ENCODE peak calls at places on chromosomes 7 and 10, in five cellular contexts. E is thoracic aorta, T is upper lobe of right lung, N is adrenal gland, W is GM23338. K is an unnamed sample. For H3K27me3, the result is how much of the 10 kb centered on the place peaks cover.

GRCh38 chr10:132702601-132703304 is 83.2 kb downstream of the NKX6-2 start:
- DNase-seq in E (no peak), T (peak), N (no peak), W (no peak), K (no peak)

GRCh38 chr10:128711776-128712175 is 585.6 kb upstream of the MKI67 start:
- DNase-seq in E (no peak), T (no peak), N (no peak), W (no peak), K (peak)

GRCh38 chr10:53025172-53025651 is 252.6 kb upstream of the MBL2 start:
- DNase-seq in E (no peak), T (no peak), N (no peak), W (peak), K (peak)

GRCh38 chr7:108147031-108147563 is 16.9 kb upstream of the LAMB4 start:
- DNase-seq in E (no peak), T (no peak), N (peak), W (no peak), K (no peak)

GRCh38 chr10:111347386-111348005 is 270.7 kb downstream of the ADRA2A start:
- DNase-seq in E (no peak), T (no peak), N (no peak), W (peak), K (no peak)

GRCh38 chr7:149316606-149317005 is 54.6 kb downstream of the ZNF783 start:
- DNase-seq in E (no peak), T (no peak), N (no peak), W (no peak), K (peak)

GRCh38 chr10:95445223-95445836 is 115.8 kb downstream of the SORBS1 start:
- DNase-seq in E (peak), T (no peak), N (peak), W (no peak), K (peak)

GRCh38 chr10:13158401-13158800 is 3.0 kb upstream of the MCM10 start:
- DNase-seq in E (no peak), T (no peak), N (no peak), W (no peak), K (peak)

GRCh38 chr10:623039-623438 is 66.4 kb downstream of the DIP2C start:
- DNase-seq in E (no peak), T (no peak), N (no peak), W (no peak), K (no peak)

GRCh38 chr10:30974773-30975386 is 56.8 kb downstream of the ZNF438 start:
- DNase-seq in E (no peak), T (no peak), N (no peak), W (no peak), K (no peak)

GRCh38 chr10:21402606-21403083 is 122.8 kb downstream of the SKIDA1 start:
- DNase-seq in E (no peak), T (no peak), N (no peak), W (no peak), K (no peak)

GRCh38 chr10:28077889-28078288 is 79.0 kb upstream of the ODAD2 start:
- DNase-seq in E (no peak), T (no peak), N (no peak), W (no peak), K (peak)

GRCh38 chr10:102629661-102630614 is 14.3 kb upstream of the TRIM8 start:
- DNase-seq in E (no peak), T (peak), N (no peak), W (peak), K (peak)

GRCh38 chr7:22052221-22052639 is 106.5 kb upstream of the CDCA7L start:
- DNase-seq in E (no peak), T (no peak), N (no peak), W (peak), K (no peak)

GRCh38 chr10:76973515-76974289 is 663.9 kb downstream of the KCNMA1 start:
- DNase-seq in E (no peak), T (no peak), N (no peak), W (no peak), K (no peak)

GRCh38 chr7:157010588-157011332 is at the start of gene MNX1:
- DNase-seq in E (no peak), T (peak), N (peak), W (peak), K (peak)

DNA sequence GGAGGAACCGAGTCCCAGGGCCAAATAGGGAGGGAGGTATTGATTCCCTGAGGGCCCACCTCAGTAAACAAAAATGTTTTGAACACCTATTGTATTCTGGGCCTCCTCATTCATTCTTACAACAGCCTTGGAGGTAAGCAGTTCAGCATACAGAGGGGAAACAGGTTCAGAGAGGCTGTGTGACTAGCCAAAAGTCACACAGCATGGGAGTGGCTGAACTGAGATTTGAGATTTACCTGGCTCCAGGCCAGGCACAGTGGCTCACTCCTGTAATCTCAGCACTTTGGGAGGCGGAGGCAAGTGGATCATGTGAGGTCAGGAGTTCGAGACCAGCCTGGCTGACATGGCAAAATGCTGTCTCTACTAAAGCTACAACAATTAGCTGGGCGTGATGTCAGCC is 107.2 kb downstream of the TMEM130 start:
- DNase-seq in E (no peak), T (no peak), N (no peak), W (no peak), K (no peak)
- H3K27ac ChIP-seq in E (no peak), T (no peak), N (no peak), W (no peak), K (no peak)

DNA sequence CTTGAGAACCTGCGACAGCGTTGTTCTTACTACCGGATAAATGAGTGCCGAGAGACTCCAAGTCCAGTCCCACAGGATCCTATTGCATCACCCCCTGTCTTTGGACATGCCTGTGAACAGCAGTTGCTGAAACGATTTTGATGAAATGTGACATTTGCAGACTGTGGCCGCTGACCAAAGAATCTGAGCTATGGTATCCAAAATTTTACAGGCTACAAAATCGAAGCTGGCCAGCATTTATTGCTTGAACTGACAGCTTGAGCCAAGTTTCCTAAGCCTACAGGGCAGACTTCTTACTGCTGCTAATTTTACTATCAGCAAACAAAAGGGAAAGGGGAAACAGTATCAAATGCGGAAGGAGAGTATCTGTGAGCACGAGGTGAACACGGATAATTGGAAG is 12.1 kb upstream of the NPVF start:
- DNase-seq in E (no peak), T (no peak), N (no peak), W (no peak), K (peak)
- H3K27me3 ChIP-seq in E (under half), T (under half), N (under half), W (under half), K (under half)

GRCh38 chr7:99123571-99124033 is 20.3 kb downstream of the SMURF1 start:
- DNase-seq in E (no peak), T (no peak), N (no peak), W (no peak), K (peak)

GRCh38 chr7:99121496-99122021 is 22.3 kb downstream of the SMURF1 start:
- DNase-seq in E (no peak), T (no peak), N (no peak), W (no peak), K (peak)

GRCh38 chr7:99120503-99120902 is 23.4 kb downstream of the SMURF1 start:
- DNase-seq in E (no peak), T (no peak), N (no peak), W (no peak), K (no peak)

GRCh38 chr7:99122762-99123161 is 21.1 kb downstream of the SMURF1 start:
- DNase-seq in E (no peak), T (no peak), N (no peak), W (no peak), K (no peak)

DNA sequence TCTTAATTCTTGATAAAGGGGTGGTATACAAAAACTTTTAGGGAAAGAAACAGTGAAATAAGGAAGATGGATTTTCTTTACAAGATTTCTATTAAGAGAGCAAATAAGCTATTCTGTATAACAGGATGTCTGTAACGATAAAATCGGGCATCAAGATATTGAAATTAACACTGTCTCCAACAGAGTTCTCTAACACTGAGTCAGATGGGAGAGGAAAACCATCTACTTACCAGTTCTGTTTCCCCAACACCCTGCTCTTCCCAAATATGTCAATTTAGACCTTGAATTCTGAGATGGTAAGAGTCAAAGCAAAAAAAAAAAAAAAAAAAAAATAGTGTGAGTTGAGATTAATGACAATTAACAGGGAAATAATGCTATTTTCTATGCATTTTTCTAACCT is 23.0 kb downstream of the SMURF1 start:
- DNase-seq in E (no peak), T (no peak), N (no peak), W (no peak), K (no peak)
- H3K27ac ChIP-seq in E (peak), T (no peak), N (no peak), W (no peak), K (no peak)

GRCh38 chr7:25945608-25946007 is 206.4 kb upstream of the NFE2L3 start:
- DNase-seq in E (no peak), T (no peak), N (no peak), W (no peak), K (no peak)
- H3K27me3 ChIP-seq in E (under half), T (under half), N (under half), W (under half), K (under half)

DNA sequence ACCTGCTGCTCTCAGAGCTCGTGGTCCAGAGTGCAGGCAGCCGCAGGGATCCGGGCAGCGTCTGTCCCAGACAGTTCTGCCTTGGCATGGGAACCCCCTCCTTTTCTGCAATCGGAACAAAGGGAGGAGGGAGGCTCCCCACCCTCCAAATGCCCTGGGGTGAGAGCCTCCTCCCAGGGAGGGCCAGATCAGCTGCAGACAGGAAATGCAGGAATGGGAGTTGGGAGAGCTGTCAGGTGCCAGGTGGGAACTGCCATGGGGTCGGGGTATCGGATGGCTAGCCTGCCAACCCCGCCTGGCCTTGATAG is at the start of gene CALML5:
- DNase-seq in E (no peak), T (no peak), N (no peak), W (no peak), K (no peak)
- H3K27ac ChIP-seq in E (no peak), T (no peak), N (no peak), W (no peak), K (no peak)

DNA sequence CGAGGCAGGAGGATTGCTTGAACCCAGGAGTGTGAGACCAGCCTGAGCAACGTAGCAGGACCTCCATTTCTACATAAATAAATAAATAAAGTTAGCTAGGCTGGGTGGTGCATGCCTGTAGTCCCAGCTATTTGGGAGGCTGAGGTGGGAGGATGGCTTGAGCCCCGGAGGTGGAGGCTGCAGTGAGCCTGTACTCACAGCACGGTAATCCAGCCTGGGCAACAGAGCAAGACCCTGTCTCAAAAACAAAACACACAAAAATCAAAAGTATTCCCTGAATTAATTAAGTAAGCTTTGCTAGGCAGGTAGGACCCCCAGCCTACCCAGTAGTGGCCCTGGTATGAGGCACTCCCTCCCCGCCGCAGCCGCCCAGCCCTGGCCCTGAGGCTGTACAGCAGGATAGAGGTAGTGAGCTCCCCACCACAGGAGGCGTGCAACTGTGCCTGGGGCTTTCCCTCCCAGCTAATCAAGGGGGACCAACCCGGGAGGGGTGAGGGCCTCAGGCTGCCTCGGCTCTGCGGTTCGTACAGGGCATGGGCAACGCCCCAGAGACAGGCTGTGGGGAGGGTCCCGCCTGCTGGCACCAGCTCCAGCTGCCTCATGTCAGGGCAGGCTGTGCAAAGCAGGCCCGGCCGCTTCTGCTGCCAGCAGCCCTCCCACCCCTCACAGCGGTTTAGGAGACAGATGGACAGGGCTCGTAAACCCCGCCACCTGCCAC is 1.0 kb upstream of the CYP2W1 start:
- DNase-seq in E (no peak), T (peak), N (no peak), W (no peak), K (no peak)
- H3K27me3 ChIP-seq in E (under half), T (under half), N (under half), W (under half), K (under half)

DNA sequence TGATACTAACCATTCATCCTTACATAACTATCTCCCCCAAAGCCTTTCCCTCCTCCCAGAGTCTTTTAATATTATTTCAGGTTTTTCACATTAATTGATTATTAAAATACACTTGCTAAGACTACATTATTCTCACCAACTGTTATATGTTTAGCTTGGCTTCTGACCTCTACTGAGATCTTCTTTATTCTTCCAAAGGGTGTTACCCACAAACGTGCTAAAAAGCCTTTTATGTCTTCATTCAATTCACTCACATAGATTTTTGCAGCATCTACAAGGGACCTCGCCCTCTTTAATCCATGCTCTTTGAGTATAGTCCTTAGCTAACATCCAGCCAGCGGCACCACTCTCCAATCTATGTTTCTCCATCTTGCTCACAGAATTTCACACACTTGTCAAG is 115.9 kb downstream of the HIPK2 start:
- DNase-seq in E (no peak), T (no peak), N (no peak), W (no peak), K (no peak)
- H3K27ac ChIP-seq in E (no peak), T (no peak), N (no peak), W (no peak), K (no peak)

GRCh38 chr10:49240946-49241345 is 52.8 kb upstream of the TMEM273 start:
- DNase-seq in E (no peak), T (no peak), N (no peak), W (no peak), K (no peak)
- H3K27me3 ChIP-seq in E (under half), T (under half), N (under half), W (under half), K (under half)

K was measured in trophoblast cell.